ENCODE peak calls at places on chromosomes 1 and 21, in five cellular contexts. I is lower lobe of right lung, F is cardiac muscle cell, O is heart right ventricle, Q is left ventricle myocardium inferior. W is an unnamed sample. For H3K4me1, the result is how much of the 10 kb centered on the place peaks cover.

GRCh38 chr1:39450956-39451601 is 40.4 kb upstream of the BMP8A start:
- DNase-seq in Q (no peak), O (no peak), F (peak), I (no peak), W (no peak)

GRCh38 chr1:147072371-147073061 is 99.8 kb downstream of the PRKAB2 start:
- DNase-seq in F (peak), Q (no peak), I (no peak), O (no peak), W (no peak)

GRCh38 chr1:115251340-115251748 is 86.7 kb downstream of the NGF start:
- DNase-seq in I (no peak), O (no peak), F (peak), Q (no peak), W (no peak)

GRCh38 chr1:206784471-206784903 is 12.2 kb upstream of the IL10 start:
- DNase-seq in F (no peak), Q (no peak), I (no peak), O (no peak), W (no peak)

GRCh38 chr21:33684923-33685560 is 42.7 kb downstream of the ITSN1 start:
- DNase-seq in F (peak), I (no peak), Q (no peak), O (no peak), W (no peak)

GRCh38 chr1:43288058-43288784 is 2.8 kb upstream of the C1orf210 start:
- DNase-seq in F (no peak), I (peak), O (no peak), Q (no peak), W (no peak)

GRCh38 chr1:187641015-187641414 is 812.3 kb downstream of the PLA2G4A start:
- DNase-seq in O (no peak), Q (no peak), F (no peak), I (no peak), W (no peak)

GRCh38 chr1:47848985-47849610 is 148.1 kb downstream of the TRABD2B start:
- DNase-seq in I (no peak), O (no peak), Q (no peak), F (no peak), W (no peak)

GRCh38 chr1:204323887-204324286 is 35.8 kb downstream of the PLEKHA6 start:
- DNase-seq in F (peak), O (no peak), Q (no peak), I (no peak), W (no peak)

GRCh38 chr1:205325334-205325884 is 3.9 kb upstream of the NUAK2 start:
- DNase-seq in O (peak), F (peak), I (no peak), Q (no peak), W (peak)

GRCh38 chr1:224736619-224737352 is 120.7 kb downstream of the CNIH3 start:
- DNase-seq in F (peak), I (no peak), Q (peak), O (peak), W (peak)

GRCh38 chr21:45335151-45335760 is 47.6 kb upstream of the POFUT2 start:
- DNase-seq in I (peak), F (no peak), Q (peak), O (no peak), W (no peak)

GRCh38 chr1:31689821-31690220 is 14.0 kb downstream of the COL16A1 start:
- DNase-seq in Q (no peak), F (peak), I (no peak), O (no peak), W (no peak)

GRCh38 chr1:1625404-1625775 is 6.6 kb upstream of the MMP23B start:
- DNase-seq in I (peak), F (no peak), O (no peak), Q (no peak), W (no peak)

GRCh38 chr1:226201029-226201593 is 14.6 kb upstream of the ACBD3 start:
- DNase-seq in I (no peak), Q (no peak), F (peak), O (no peak), W (no peak)

GRCh38 chr1:67771152-67771551 is 62.1 kb downstream of the GNG12 start:
- DNase-seq in O (no peak), F (no peak), I (no peak), Q (no peak), W (no peak)
- TF ChIP-seq CTCF in O (no peak), F (peak), I (no peak), Q (no peak), W (no peak)

DNA sequence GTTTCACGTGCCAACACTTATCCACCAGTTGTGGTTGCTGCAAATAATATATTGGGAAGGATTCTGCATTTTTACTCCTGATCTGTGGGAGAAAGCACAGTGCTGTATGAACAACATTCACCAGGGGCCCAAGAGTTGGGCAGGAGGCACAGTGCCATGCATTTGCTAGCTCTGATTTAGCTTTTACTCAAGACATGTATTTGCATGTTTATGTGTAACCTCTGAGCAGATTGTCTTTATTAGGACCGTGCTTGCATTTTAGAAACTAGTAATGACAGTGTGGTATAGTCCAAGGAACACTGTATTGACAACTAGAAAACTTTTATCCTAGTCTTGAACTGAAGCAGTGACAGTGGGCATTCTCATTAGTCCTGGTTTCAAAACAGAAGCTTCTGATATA is 133.9 kb upstream of the B3GALT2 start:
- DNase-seq in O (no peak), I (no peak), F (no peak), Q (no peak), W (no peak)
- H3K4me1 ChIP-seq in O (under half), I (under half), F (under half), Q (under half), W (under half)

GRCh38 chr1:150061632-150062101 is 5.9 kb upstream of the VPS45 start:
- DNase-seq in Q (no peak), F (peak), I (no peak), O (no peak), W (no peak)
- H3K27ac ChIP-seq in Q (peak), F (no peak), I (no peak), O (no peak), W (no peak)

GRCh38 chr1:153341431-153341934 is 7.2 kb downstream of the PGLYRP4 start:
- DNase-seq in I (no peak), F (no peak), Q (no peak), O (no peak), W (no peak)
- TF ChIP-seq CTCF in I (no peak), F (no peak), Q (no peak), O (no peak), W (no peak)

GRCh38 chr21:15751037-15751436 is 21.3 kb downstream of the USP25 start:
- DNase-seq in Q (no peak), F (no peak), O (no peak), I (no peak), W (no peak)
- H3K4me1 ChIP-seq in Q (half or more), F (under half), O (half or more), I (half or more), W (under half)